ENCODE peak calls at places on chromosomes 1 and 21, in four cellular contexts. One of them, this sample, is unnamed.

GRCh38 chr1:207964195-207964966 is 53.5 kb upstream of the CD34 start:
- DNase-seq in neural crest cell: no peak
- DNase-seq in HTR-8/SVneo: peak; percentile 46
- DNase-seq in fibroblast of mammary gland: peak; percentile 45
- DNase-seq in this sample: no peak

GRCh38 chr1:115679141-115679611 is 37.4 kb downstream of the VANGL1 start:
- DNase-seq in neural crest cell: no peak
- DNase-seq in HTR-8/SVneo: peak; percentile 15
- DNase-seq in fibroblast of mammary gland: peak; percentile 84
- DNase-seq in this sample: no peak

GRCh38 chr1:160795951-160796383 is at the start of gene LY9:
- DNase-seq in neural crest cell: no peak
- DNase-seq in HTR-8/SVneo: no peak
- DNase-seq in fibroblast of mammary gland: no peak
- DNase-seq in this sample: no peak

GRCh38 chr1:39178541-39179431 is 25.7 kb upstream of the MACF1 start:
- DNase-seq in neural crest cell: no peak
- DNase-seq in HTR-8/SVneo: peak; percentile 48
- DNase-seq in fibroblast of mammary gland: no peak
- DNase-seq in this sample: no peak

GRCh38 chr1:205375816-205376545 is 19.3 kb upstream of the KLHDC8A start:
- DNase-seq in neural crest cell: no peak
- DNase-seq in HTR-8/SVneo: peak; percentile 54
- DNase-seq in fibroblast of mammary gland: peak; percentile 68
- DNase-seq in this sample: peak; percentile 76

GRCh38 chr1:81409875-81410274 is 390.9 kb upstream of the ADGRL2 start:
- DNase-seq in neural crest cell: no peak
- DNase-seq in HTR-8/SVneo: no peak
- DNase-seq in fibroblast of mammary gland: no peak
- DNase-seq in this sample: no peak

GRCh38 chr21:35045539-35046222 is 3.4 kb downstream of the RUNX1 start:
- DNase-seq in neural crest cell: no peak
- DNase-seq in HTR-8/SVneo: no peak
- DNase-seq in fibroblast of mammary gland: no peak
- DNase-seq in this sample: no peak

GRCh38 chr21:43323244-43324005 is 103.5 kb downstream of the SIK1 start:
- DNase-seq in neural crest cell: no peak
- DNase-seq in HTR-8/SVneo: no peak
- DNase-seq in fibroblast of mammary gland: no peak
- DNase-seq in this sample: no peak

GRCh38 chr1:44784094-44785026 is 3.6 kb downstream of the BEST4 start:
- DNase-seq in neural crest cell: no peak
- DNase-seq in HTR-8/SVneo: no peak
- DNase-seq in fibroblast of mammary gland: no peak
- DNase-seq in this sample: no peak

GRCh38 chr1:185917646-185918045 is 183.5 kb downstream of the HMCN1 start:
- DNase-seq in neural crest cell: no peak
- DNase-seq in HTR-8/SVneo: no peak
- DNase-seq in fibroblast of mammary gland: peak; percentile 56
- DNase-seq in this sample: no peak

GRCh38 chr1:37763791-37764741 is 854 bp downstream of the EPHA10 start:
- DNase-seq in neural crest cell: peak; percentile 81
- DNase-seq in HTR-8/SVneo: peak; percentile 47
- DNase-seq in fibroblast of mammary gland: peak; percentile 41
- DNase-seq in this sample: peak; percentile 76

GRCh38 chr1:218665216-218665615 is 320.1 kb downstream of the TGFB2 start:
- DNase-seq in neural crest cell: no peak
- DNase-seq in HTR-8/SVneo: no peak
- DNase-seq in fibroblast of mammary gland: peak; percentile 83
- DNase-seq in this sample: no peak

GRCh38 chr1:33377750-33378149 is 53.1 kb downstream of the PHC2 start:
- DNase-seq in neural crest cell: no peak
- DNase-seq in HTR-8/SVneo: no peak
- DNase-seq in fibroblast of mammary gland: no peak
- DNase-seq in this sample: no peak

GRCh38 chr1:210597555-210598134 is 268.9 kb downstream of the HHAT start:
- DNase-seq in neural crest cell: no peak
- DNase-seq in HTR-8/SVneo: peak; percentile 61
- DNase-seq in fibroblast of mammary gland: peak; percentile 91
- DNase-seq in this sample: peak; percentile 54

GRCh38 chr1:162391790-162392563 is 10.4 kb downstream of the C1orf226 start:
- DNase-seq in neural crest cell: no peak
- DNase-seq in HTR-8/SVneo: peak; percentile 19
- DNase-seq in fibroblast of mammary gland: peak; percentile 61
- DNase-seq in this sample: no peak

GRCh38 chr1:55420866-55421265 is 205.7 kb upstream of the USP24 start:
- DNase-seq in neural crest cell: no peak
- DNase-seq in HTR-8/SVneo: no peak
- DNase-seq in fibroblast of mammary gland: peak; percentile 73
- DNase-seq in this sample: no peak

GRCh38 chr21:45363921-45364463 is 41.0 kb upstream of the COL18A1 start:
- DNase-seq in neural crest cell: no peak
- DNase-seq in HTR-8/SVneo: peak; percentile 92
- DNase-seq in fibroblast of mammary gland: peak; percentile 100
- DNase-seq in this sample: no peak

GRCh38 chr1:26021647-26022403 is at the start of gene EXTL1:
- DNase-seq in neural crest cell: peak; percentile 63
- DNase-seq in HTR-8/SVneo: no peak
- DNase-seq in fibroblast of mammary gland: no peak
- DNase-seq in this sample: peak; percentile 85

GRCh38 chr1:162285149-162285561 is 91.5 kb downstream of the SPATA46 start:
- DNase-seq in neural crest cell: no peak
- DNase-seq in HTR-8/SVneo: no peak
- DNase-seq in fibroblast of mammary gland: no peak
- DNase-seq in this sample: no peak

GRCh38 chr1:42815938-42816599 is 853 bp upstream of the ERMAP start:
- DNase-seq in neural crest cell: no peak
- DNase-seq in HTR-8/SVneo: no peak
- DNase-seq in fibroblast of mammary gland: peak; percentile 14
- DNase-seq in this sample: peak; percentile 25

GRCh38 chr1:227131193-227131592 is 187.1 kb downstream of the CDC42BPA start:
- DNase-seq in neural crest cell: no peak
- DNase-seq in HTR-8/SVneo: peak; percentile 26
- DNase-seq in fibroblast of mammary gland: peak; percentile 56
- DNase-seq in this sample: no peak

GRCh38 chr1:156128749-156129682 is 14.5 kb downstream of the LMNA start:
- DNase-seq in neural crest cell: no peak
- DNase-seq in HTR-8/SVneo: no peak
- DNase-seq in fibroblast of mammary gland: peak; percentile 91
- DNase-seq in this sample: no peak

GRCh38 chr21:39527664-39528381 is 76.1 kb downstream of the SH3BGR start:
- DNase-seq in neural crest cell: no peak
- DNase-seq in HTR-8/SVneo: no peak
- DNase-seq in fibroblast of mammary gland: no peak
- DNase-seq in this sample: no peak

This sample was measured in NT2/D1.